ENCODE peak calls at places on chromosomes 3 and 15, in six cellular contexts. G is sigmoid colon, M is SK-N-SH, D is HepG2, I is endothelial cell of umbilical vein, J is Panc1. X is an unnamed sample. For H3K4me1, the result is how much of the 10 kb centered on the place peaks cover.

GRCh38 chr3:29758108-29759020 is 477.5 kb downstream of the RBMS3 start:
- DNase-seq in G (no peak), M (no peak), D (no peak), I (peak), J (no peak), X (no peak)

GRCh38 chr3:9185046-9185445 is 64.4 kb downstream of the SRGAP3 start:
- DNase-seq in G (peak), M (no peak), D (no peak), I (no peak), J (no peak), X (peak)

GRCh38 chr15:43214169-43214568 is 6.6 kb downstream of the EPB42 start:
- DNase-seq in G (no peak), M (no peak), D (no peak), I (no peak), J (no peak), X (no peak)

GRCh38 chr3:58386966-58387365 is 46.7 kb downstream of the PDHB start:
- DNase-seq in G (no peak), M (no peak), D (no peak), I (peak), J (no peak), X (no peak)

GRCh38 chr3:71384393-71384792 is 199.1 kb downstream of the FOXP1 start:
- DNase-seq in G (no peak), M (no peak), D (no peak), I (no peak), J (no peak), X (no peak)

GRCh38 chr3:171169866-171170265 is 143.3 kb upstream of the SLC2A2 start:
- DNase-seq in G (no peak), M (no peak), D (no peak), I (no peak), J (no peak), X (no peak)

GRCh38 chr15:38212759-38213158 is 39.9 kb upstream of the SPRED1 start:
- DNase-seq in G (no peak), M (no peak), D (no peak), I (no peak), J (no peak), X (no peak)

GRCh38 chr3:129305592-129306091 is 27.0 kb downstream of the HMCES start:
- DNase-seq in G (peak), M (no peak), D (no peak), I (peak), J (no peak), X (no peak)

GRCh38 chr15:61227269-61228024 is 1.7 kb downstream of the RORA start:
- DNase-seq in G (peak), M (peak), D (no peak), I (peak), J (no peak), X (no peak)

GRCh38 chr15:52124270-52124878 is 11.8 kb upstream of the BCL2L10 start:
- DNase-seq in G (no peak), M (no peak), D (peak), I (peak), J (peak), X (no peak)

GRCh38 chr3:161890147-161890625 is 393.6 kb downstream of the OTOL1 start:
- DNase-seq in G (no peak), M (no peak), D (no peak), I (peak), J (no peak), X (no peak)

GRCh38 chr3:52281980-52282801 is 3.7 kb upstream of the WDR82 start:
- DNase-seq in G (no peak), M (no peak), D (peak), I (no peak), J (no peak), X (no peak)

GRCh38 chr3:30504939-30505338 is 101.5 kb upstream of the TGFBR2 start:
- DNase-seq in G (no peak), M (no peak), D (no peak), I (no peak), J (no peak), X (no peak)

GRCh38 chr3:59857589-59858346 is 807.9 kb upstream of the CFAP20DC start:
- DNase-seq in G (peak), M (peak), D (peak), I (peak), J (peak), X (peak)

GRCh38 chr15:71611721-71612016 is 198.7 kb upstream of the NR2E3 start:
- DNase-seq in G (no peak), M (no peak), D (no peak), I (no peak), J (no peak), X (no peak)

GRCh38 chr3:69079269-69080159 is 651 bp downstream of the UBA3 start:
- DNase-seq in G (no peak), M (peak), D (peak), I (peak), J (no peak), X (no peak)

GRCh38 chr3:52532838-52533622 is 627 bp downstream of the NT5DC2 start:
- DNase-seq in G (peak), M (peak), D (no peak), I (no peak), J (no peak), X (peak)

GRCh38 chr15:100131321-100132224 is 210.2 kb downstream of the ADAMTS17 start:
- DNase-seq in G (no peak), M (no peak), D (peak), I (peak), J (no peak), X (no peak)

GRCh38 chr3:179093807-179094206 is 22.2 kb upstream of the ZMAT3 start:
- DNase-seq in G (no peak), M (no peak), D (no peak), I (no peak), J (no peak), X (no peak)

GRCh38 chr3:32457971-32458471 is 44.6 kb downstream of the CMTM6 start:
- DNase-seq in G (no peak), M (no peak), D (no peak), I (peak), J (no peak), X (no peak)

GRCh38 chr3:57386307-57386706 is 93.8 kb upstream of the ASB14 start:
- DNase-seq in G (no peak), M (no peak), D (no peak), I (no peak), J (no peak), X (no peak)

GRCh38 chr3:148309390-148310035 is 388.2 kb upstream of the AGTR1 start:
- DNase-seq in G (no peak), M (peak), D (peak), I (peak), J (peak), X (no peak)

GRCh38 chr15:62391565-62392262 is 226.6 kb upstream of the C2CD4B start:
- DNase-seq in G (peak), M (peak), D (peak), I (peak), J (no peak), X (peak)

GRCh38 chr3:127747751-127748521 is 74.4 kb downstream of the MGLL start:
- DNase-seq in G (peak), M (no peak), D (no peak), I (peak), J (no peak), X (peak)

GRCh38 chr3:42031808-42032475 is 59.2 kb upstream of the TRAK1 start:
- DNase-seq in G (peak), M (no peak), D (no peak), I (peak), J (no peak), X (no peak)

DNA sequence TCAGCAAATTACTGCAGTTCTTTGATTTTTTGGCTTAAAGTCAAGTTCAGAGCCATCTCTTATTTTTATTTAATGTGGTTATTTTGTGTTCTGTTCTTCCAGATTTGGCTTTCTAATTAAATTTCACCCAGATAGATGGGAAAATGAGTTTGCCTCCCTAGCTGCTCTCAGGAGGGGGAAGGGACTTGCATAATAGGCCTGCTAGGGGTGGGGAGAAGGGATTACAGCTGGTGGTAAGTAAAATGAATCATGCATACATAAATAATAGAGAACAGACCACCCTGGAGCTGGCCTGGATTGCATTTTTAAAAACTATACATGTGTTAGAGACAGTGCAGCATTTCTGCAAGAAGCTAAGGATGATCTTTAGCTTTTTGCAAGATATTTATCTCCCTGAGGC is 3.9 kb upstream of the PXYLP1 start:
- DNase-seq in G (no peak), M (peak), D (no peak), I (no peak), J (no peak), X (no peak)
- H3K4me1 ChIP-seq in G (under half), M (under half), D (under half), I (under half), J (under half), X (under half)

DNA sequence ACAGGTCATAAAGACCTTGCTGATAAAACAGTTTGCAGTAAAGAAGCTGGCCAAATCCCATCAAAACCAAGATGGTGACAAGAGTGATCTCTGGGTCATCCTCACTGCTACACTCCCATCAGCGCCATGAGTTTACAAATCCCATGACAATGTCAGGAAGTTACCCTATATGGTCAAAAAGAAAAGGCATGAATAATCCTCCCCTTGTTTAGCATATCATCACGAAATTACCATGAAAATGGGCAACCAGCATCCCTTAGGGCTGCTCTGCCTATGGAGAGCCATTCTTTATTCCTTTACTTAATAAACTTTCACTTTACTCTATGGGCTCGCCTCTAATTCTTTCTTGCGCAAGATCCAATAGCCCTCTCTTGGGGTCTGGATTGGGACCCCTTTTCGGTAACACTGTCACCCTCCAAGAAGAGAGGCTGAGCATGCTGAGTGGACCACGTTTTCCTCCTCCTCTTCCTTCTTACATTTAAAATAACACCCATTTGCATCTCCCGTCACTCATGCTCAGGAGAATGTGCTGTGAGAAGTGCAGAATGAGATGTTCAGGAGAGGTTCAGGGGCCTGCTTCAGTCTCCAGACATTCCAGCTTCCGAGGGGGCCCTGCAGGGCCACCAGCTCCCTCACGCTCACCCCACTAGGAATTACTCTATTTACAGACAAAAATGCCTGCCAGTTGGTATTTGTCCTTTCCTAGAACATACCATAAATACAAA is 47.3 kb downstream of the NSMCE3 start:
- DNase-seq in G (no peak), M (no peak), D (no peak), I (no peak), J (no peak), X (no peak)
- TF ChIP-seq POLR2AphosphoS5 in G (no peak), M (no peak), D (no peak), I (no peak), J (no peak), X (no peak)

GRCh38 chr3:140752499-140752898 is 74.6 kb downstream of the TRIM42 start:
- DNase-seq in G (no peak), M (no peak), D (no peak), I (no peak), J (no peak), X (no peak)

GRCh38 chr3:140756240-140757016 is 78.6 kb downstream of the TRIM42 start:
- DNase-seq in G (no peak), M (no peak), D (no peak), I (no peak), J (no peak), X (no peak)

GRCh38 chr3:140748903-140749302 is 71.0 kb downstream of the TRIM42 start:
- DNase-seq in G (no peak), M (no peak), D (no peak), I (no peak), J (no peak), X (no peak)

GRCh38 chr3:140758791-140759444 is 81.1 kb downstream of the TRIM42 start:
- DNase-seq in G (no peak), M (no peak), D (no peak), I (no peak), J (no peak), X (no peak)

DNA sequence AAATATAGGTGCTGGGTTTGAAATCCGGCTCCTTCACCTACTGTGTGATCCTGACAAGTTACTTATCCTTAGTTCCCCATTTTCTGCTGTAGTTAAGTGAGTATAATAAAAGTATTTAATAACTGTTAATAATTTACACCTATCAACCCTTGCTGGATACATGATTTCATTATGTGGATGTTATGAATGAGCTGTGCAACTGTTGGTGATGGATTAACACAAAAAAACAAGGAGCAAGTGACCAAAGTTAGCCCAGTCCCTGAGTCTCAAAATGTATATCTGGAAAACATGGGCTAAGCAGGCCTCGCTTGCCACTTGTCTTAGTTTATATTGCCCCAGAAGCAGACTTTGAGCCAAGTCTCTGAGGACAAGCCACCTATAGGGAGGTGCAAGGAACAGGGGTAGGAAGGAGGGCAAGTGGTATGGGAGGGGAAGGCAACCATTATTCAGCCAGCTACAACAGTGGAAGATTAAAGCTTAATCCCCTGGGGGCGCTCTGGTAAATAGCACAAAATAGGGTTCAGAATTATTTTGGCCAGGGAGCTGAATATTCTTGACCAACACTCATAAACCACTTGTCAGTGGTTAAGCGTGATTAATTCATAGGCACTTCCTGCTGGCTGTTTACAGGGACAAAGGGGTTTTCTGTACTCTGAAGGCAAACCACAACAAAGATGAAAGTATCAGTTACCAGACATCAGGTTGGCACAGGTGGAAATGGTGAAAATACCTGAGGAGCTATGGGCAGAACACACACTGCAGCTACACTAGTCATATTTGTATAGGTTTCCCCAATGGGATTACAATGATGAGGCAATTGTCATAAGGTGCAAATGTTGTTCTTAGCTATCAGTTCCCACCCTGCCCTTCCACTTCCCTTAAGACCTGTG is 76.2 kb downstream of the TRIM42 start:
- DNase-seq in G (no peak), M (no peak), D (no peak), I (no peak), J (no peak), X (no peak)
- H3K27ac ChIP-seq in G (no peak), M (no peak), D (no peak), I (no peak), J (no peak), X (no peak)

DNA sequence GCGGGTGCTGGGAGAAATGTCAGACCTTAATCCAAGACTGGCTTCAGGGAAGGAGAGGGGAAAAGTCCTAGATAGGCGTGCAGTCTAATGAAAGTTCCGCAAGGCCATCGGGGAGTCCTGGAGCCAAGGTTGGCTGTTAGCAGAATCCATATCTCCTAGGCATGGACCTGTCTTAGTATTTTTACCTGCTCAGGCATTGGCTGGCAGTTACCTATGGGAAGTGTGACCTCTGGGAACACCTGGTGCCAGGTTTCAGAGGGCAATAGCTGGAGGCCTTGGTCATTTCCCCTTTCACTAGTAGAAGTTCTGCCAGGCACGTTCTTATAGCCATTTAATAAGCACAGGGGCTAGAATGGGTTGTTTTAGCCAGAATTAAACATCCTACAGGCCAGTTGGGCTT is 330.8 kb upstream of the SEMA6D start:
- DNase-seq in G (no peak), M (no peak), D (no peak), I (no peak), J (no peak), X (no peak)
- H3K4me1 ChIP-seq in G (under half), M (under half), D (under half), I (under half), J (under half), X (under half)

GRCh38 chr3:64267774-64268604 is 42.7 kb upstream of the PRICKLE2 start:
- DNase-seq in G (peak), M (no peak), D (no peak), I (peak), J (no peak), X (peak)
- TF ChIP-seq POLR2AphosphoS5 in G (peak), M (no peak), D (no peak), I (no peak), J (no peak), X (no peak)

DNA sequence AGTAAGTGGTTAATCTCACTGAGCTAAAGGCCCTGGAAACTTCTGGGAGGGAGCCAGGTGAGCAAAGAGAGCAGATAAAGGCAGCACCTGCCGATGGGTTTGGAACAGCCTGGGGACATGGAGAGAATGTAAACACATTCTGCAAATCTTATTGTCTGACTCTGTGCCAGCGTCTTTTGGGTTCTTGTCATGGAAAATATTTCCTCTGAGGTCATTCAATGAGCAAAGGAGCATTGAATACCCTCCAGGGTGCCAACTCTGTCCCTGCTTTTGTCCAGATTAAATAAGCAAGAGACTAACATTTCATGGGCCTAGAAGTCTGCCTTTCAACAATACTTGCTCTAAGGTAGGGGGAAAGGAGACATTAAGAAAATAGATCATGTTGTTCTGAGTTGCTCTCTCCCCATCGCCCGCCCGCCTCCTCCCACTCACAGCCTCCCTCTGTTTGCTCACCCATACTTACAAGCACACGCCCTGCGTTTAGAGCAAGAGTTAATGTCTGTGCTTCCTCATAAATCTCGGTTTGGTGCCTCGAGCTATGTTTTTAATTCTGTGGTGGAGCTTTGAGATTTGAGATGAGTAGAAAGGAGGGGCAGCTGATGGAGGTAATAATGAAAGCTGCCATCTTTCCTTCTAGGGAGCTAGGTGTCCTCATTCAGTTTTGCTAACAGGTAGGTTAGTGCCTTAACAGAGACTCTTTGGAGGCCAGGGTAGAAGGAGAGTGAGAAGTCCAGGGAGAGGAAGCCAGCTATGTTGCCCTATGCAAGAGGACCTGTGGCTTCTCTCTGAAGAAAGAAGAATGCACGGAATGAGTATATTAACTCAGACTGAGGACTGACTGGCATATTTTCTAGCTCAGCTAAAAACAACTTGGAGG is 132.9 kb downstream of the TPRG1 start:
- DNase-seq in G (no peak), M (no peak), D (no peak), I (no peak), J (peak), X (peak)
- H3K27ac ChIP-seq in G (no peak), M (no peak), D (no peak), I (no peak), J (peak), X (peak)

X was measured in suprapubic skin.